ENCODE peak calls at places on chromosomes 16 and 17, in six cellular contexts. J is H1, O is neural progenitor cell, U is tibial artery, G is uterus, N is fibroblast of lung. L is an unnamed sample.

GRCh38 chr16:759110-759910 is 1.2 kb upstream of the MSLN start:
- DNase-seq in N (no peak), O (no peak), U (no peak), G (no peak), J (no peak), L (no peak)

GRCh38 chr17:53090770-53091169 is 732.0 kb upstream of the KIF2B start:
- DNase-seq in N (no peak), U (no peak), O (no peak), J (no peak), G (no peak), L (no peak)

GRCh38 chr17:56230660-56231059 is 77.4 kb downstream of the ANKFN1 start:
- DNase-seq in U (no peak), O (no peak), G (no peak), J (no peak), N (peak; percentile 28), L (no peak)

GRCh38 chr16:86347916-86348555 is 162.3 kb upstream of the FOXF1 start:
- DNase-seq in O (no peak), U (no peak), J (no peak), G (no peak), N (no peak), L (no peak)

GRCh38 chr16:86151372-86151950 is 252.5 kb downstream of the IRF8 start:
- DNase-seq in O (no peak), J (no peak), U (no peak), G (no peak), N (no peak), L (no peak)

GRCh38 chr16:55566432-55567175 is at the start of gene CAPNS2:
- DNase-seq in O (no peak), U (no peak), N (no peak), G (no peak), J (no peak), L (no peak)

GRCh38 chr16:11792404-11793260 is 4.4 kb downstream of the ZC3H7A start:
- DNase-seq in J (no peak), U (no peak), G (no peak), N (no peak), O (no peak), L (no peak)

GRCh38 chr16:80117731-80118130 is 423.1 kb upstream of the DYNLRB2 start:
- DNase-seq in O (no peak), G (no peak), N (no peak), U (no peak), J (no peak), L (no peak)

GRCh38 chr17:38419508-38419981 is 8.7 kb upstream of the ARHGAP23 start:
- DNase-seq in G (no peak), J (peak; percentile 65), O (no peak), U (no peak), N (no peak), L (no peak)

GRCh38 chr17:2302740-2303277 is 776 bp downstream of the SMG6 start:
- DNase-seq in J (no peak), G (no peak), N (no peak), U (no peak), O (peak; percentile 40), L (no peak)

GRCh38 chr17:68334393-68334792 is 43.1 kb downstream of the ARSG start:
- DNase-seq in U (no peak), N (peak; percentile 16), J (no peak), O (no peak), G (no peak), L (no peak)

GRCh38 chr17:64443086-64443760 is 5.7 kb upstream of the MILR1 start:
- DNase-seq in U (no peak), G (no peak), N (no peak), J (no peak), O (no peak), L (no peak)

GRCh38 chr16:77555781-77556180 is 120.9 kb upstream of the ADAMTS18 start:
- DNase-seq in J (no peak), N (no peak), U (no peak), G (no peak), O (peak; percentile 16), L (no peak)

GRCh38 chr16:56606071-56606687 is 2.2 kb upstream of the MT2A start:
- DNase-seq in O (no peak), N (no peak), G (peak; percentile 84), J (no peak), U (peak; percentile 86), L (no peak)

GRCh38 chr17:36182176-36183000 is 6.0 kb upstream of the TBC1D3B start:
- DNase-seq in O (peak; percentile 72), U (no peak), J (peak; percentile 85), G (peak; percentile 11), N (peak; percentile 24), L (peak; percentile 52)

GRCh38 chr17:27493088-27493487 is 36.8 kb downstream of the KSR1 start:
- DNase-seq in U (no peak), J (no peak), O (no peak), G (no peak), N (no peak), L (no peak)

GRCh38 chr17:48549909-48550308 is 5.0 kb upstream of the HOXB2 start:
- DNase-seq in O (no peak), J (no peak), G (no peak), N (peak; percentile 78), U (no peak), L (no peak)

GRCh38 chr17:48552453-48553189 is 7.7 kb upstream of the HOXB2 start:
- DNase-seq in J (no peak), U (no peak), G (no peak), O (peak; percentile 36), N (peak; percentile 96), L (no peak)

GRCh38 chr17:48550313-48551205 is 5.7 kb upstream of the HOXB2 start:
- DNase-seq in G (no peak), J (no peak), O (peak; percentile 38), U (no peak), N (peak; percentile 40), L (no peak)

GRCh38 chr17:48551601-48552452 is 6.9 kb upstream of the HOXB2 start:
- DNase-seq in J (no peak), O (no peak), U (no peak), G (no peak), N (peak; percentile 55), L (no peak)

DNA sequence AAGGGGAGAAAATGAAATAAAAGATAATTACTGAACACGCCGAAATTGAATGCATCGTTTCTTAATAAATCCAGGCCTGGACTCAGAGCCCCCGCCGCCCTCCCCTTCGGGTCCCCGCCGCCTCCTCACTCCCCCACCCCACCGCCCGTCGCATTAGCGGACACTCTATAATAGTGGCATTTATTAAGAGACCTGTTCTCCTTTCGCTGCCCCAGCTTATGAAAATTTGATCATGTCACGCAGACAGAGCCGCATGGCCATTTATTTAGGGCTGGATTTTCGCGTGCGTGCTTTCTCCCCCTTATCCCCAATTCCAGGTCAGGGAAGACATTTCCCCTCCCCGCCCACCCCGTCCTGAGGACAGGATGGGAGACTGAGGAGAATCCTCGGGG is 6.3 kb upstream of the HOXB2 start:
- DNase-seq in U (no peak), J (no peak), O (no peak), N (peak; percentile 60), G (no peak), L (no peak)
- H3K4me1 ChIP-seq in U (peaks cover 24% of the 10 kb centered on the region), J (peaks cover 7% of the 10 kb centered on the region), O (no peaks in the 10 kb centered on the region), N (peaks cover 39% of the 10 kb centered on the region), G (peaks cover 6% of the 10 kb centered on the region), L (peaks cover 6% of the 10 kb centered on the region)

DNA sequence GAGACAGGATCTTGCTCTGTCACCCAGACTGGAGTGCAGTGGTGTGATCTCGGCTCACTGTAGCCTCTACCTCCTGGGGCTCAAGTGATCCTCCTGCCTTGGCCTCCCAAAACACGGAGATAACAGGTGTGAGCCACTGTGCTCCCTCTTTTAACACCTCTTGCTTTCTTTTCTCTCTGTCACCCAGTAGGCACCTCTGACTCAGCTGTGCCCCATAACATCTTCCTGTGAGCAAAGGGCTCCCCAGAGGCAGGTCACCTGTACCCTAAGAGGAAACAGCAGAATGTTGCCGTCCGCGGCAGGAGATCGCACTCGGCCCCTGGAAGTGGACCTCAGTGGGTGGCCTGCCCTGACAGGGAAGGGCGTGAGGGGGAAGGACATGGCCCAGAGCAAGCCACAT is 918 bp upstream of the NLRC3 start:
- DNase-seq in G (no peak), U (no peak), O (no peak), J (no peak), N (no peak), L (no peak)
- H3K4me1 ChIP-seq in G (no peaks in the 10 kb centered on the region), U (peaks cover 8% of the 10 kb centered on the region), O (no peaks in the 10 kb centered on the region), J (no peaks in the 10 kb centered on the region), N (no peaks in the 10 kb centered on the region), L (no peaks in the 10 kb centered on the region)

GRCh38 chr17:17833664-17834357 is 3.0 kb downstream of the SREBF1 start:
- DNase-seq in J (no peak), O (no peak), N (no peak), U (no peak), G (no peak), L (no peak)
- H3K4me1 ChIP-seq in J (peaks cover 12% of the 10 kb centered on the region), O (peaks cover 25% of the 10 kb centered on the region), N (peaks cover 33% of the 10 kb centered on the region), U (peaks cover 68% of the 10 kb centered on the region), G (peaks cover 11% of the 10 kb centered on the region), L (peaks cover 82% of the 10 kb centered on the region)

GRCh38 chr16:49020436-49020835 is 261.2 kb downstream of the CBLN1 start:
- DNase-seq in N (no peak), J (peak; percentile 37), O (no peak), G (no peak), U (no peak), L (no peak)
- H3K4me1 ChIP-seq in N (no peaks in the 10 kb centered on the region), J (peaks cover 21% of the 10 kb centered on the region), O (peaks cover 30% of the 10 kb centered on the region), G (no peaks in the 10 kb centered on the region), U (no peaks in the 10 kb centered on the region), L (peaks cover 10% of the 10 kb centered on the region)

GRCh38 chr17:4436381-4436780 is 2.6 kb downstream of the SPNS3 start:
- DNase-seq in N (no peak), G (no peak), J (no peak), O (no peak), U (no peak), L (no peak)
- H3K4me1 ChIP-seq in N (no peaks in the 10 kb centered on the region), G (no peaks in the 10 kb centered on the region), J (no peaks in the 10 kb centered on the region), O (no peaks in the 10 kb centered on the region), U (no peaks in the 10 kb centered on the region), L (peaks cover 6% of the 10 kb centered on the region)

DNA sequence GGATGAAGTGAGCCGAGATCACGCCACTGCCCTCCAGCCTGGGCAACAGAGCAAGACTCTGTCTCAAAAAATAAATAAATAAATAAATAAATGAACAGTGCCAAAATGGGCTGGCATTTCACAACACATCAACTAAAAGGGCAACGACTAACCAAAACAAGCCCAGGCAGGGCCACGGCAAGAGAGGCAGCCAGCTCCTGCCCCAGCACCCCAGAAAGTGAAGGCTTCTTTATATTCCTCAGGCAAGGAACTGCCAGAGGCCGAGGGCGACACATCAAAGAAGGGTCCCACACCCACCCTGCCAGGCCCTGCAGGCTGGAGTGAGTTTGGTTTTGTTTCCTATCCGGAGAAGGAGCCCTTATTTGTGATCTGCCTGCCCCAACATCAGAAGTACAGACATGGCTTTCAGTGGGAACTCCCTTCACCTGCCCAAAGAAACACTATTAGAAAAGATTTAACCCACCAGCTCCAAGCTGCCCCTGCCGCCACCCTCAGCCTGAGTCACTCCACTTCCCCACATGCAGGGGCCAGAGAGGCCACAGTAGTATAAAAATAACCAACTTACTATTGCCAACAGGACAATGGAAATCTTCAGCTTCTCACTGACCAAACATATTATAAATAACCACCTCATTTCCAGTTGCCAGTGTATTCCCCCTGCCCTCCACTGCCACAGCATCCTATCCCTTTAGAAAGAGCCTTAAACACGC is 8.0 kb downstream of the FBXO31 start:
- DNase-seq in O (peak; percentile 1), G (no peak), U (no peak), N (no peak), J (no peak), L (no peak)
- H3K4me1 ChIP-seq in O (peaks cover 8% of the 10 kb centered on the region), G (no peaks in the 10 kb centered on the region), U (peaks cover 40% of the 10 kb centered on the region), N (peaks cover 9% of the 10 kb centered on the region), J (no peaks in the 10 kb centered on the region), L (peaks cover 44% of the 10 kb centered on the region)

L was measured in heart right ventricle.